ENCODE peak calls at places on chromosomes 6 and 20, in seven cellular contexts. V is lower lobe of right lung; G is cardiac muscle cell; X is AG04450; U is body of pancreas; O is astrocyte of the cerebellum; Y is naive thymus-derived CD4-positive, alpha-beta T cell. E is an unnamed sample.

GRCh38 chr6:156534594-156534993 is 242.6 kb upstream of the ARID1B start:
- DNase-seq in U (no peak), V (no peak), G (no peak), Y (no peak), O (no peak), X (no peak), E (no peak)

GRCh38 chr20:19253316-19253715 is 40.9 kb downstream of the SLC24A3 start:
- DNase-seq in G (no peak), O (no peak), U (no peak), V (no peak), X (no peak), Y (no peak), E (no peak)

GRCh38 chr20:50379049-50379990 is 130.9 kb upstream of the PTPN1 start:
- DNase-seq in G (no peak), Y (no peak), V (peak), O (peak), X (peak), U (peak), E (no peak)

GRCh38 chr6:36387440-36388303 is at the start of gene ETV7:
- DNase-seq in O (no peak), Y (peak), U (peak), V (peak), X (no peak), G (peak), E (no peak)

GRCh38 chr6:147978078-147978477 is 364.6 kb upstream of the SASH1 start:
- DNase-seq in O (no peak), X (no peak), Y (no peak), U (no peak), G (peak), V (no peak), E (no peak)

GRCh38 chr20:17210983-17211382 is 15.9 kb upstream of the PCSK2 start:
- DNase-seq in G (no peak), V (no peak), O (no peak), X (no peak), Y (no peak), U (no peak), E (peak)

GRCh38 chr6:37432590-37432915 is 468 bp upstream of the CMTR1 start:
- DNase-seq in G (no peak), U (no peak), V (no peak), X (no peak), Y (no peak), O (no peak), E (no peak)

GRCh38 chr6:168050861-168051586 is 28.0 kb downstream of the FRMD1 start:
- DNase-seq in O (no peak), X (no peak), U (no peak), Y (no peak), V (peak), G (no peak), E (no peak)

GRCh38 chr20:63940472-63941266 is 15.5 kb downstream of the UCKL1 start:
- DNase-seq in X (no peak), U (no peak), V (peak), G (no peak), O (no peak), Y (peak), E (no peak)

GRCh38 chr6:34696189-34696738 is 303 bp downstream of the ILRUN start:
- DNase-seq in G (peak), V (peak), O (no peak), U (no peak), Y (no peak), X (no peak), E (no peak)

GRCh38 chr6:160048471-160048870 is 73.1 kb upstream of the SLC22A1 start:
- DNase-seq in O (no peak), X (no peak), Y (no peak), G (no peak), V (no peak), U (no peak), E (no peak)

GRCh38 chr6:10947966-10948365 is 61.1 kb downstream of the SYCP2L start:
- DNase-seq in X (no peak), Y (no peak), O (no peak), G (no peak), V (no peak), U (no peak), E (no peak)

GRCh38 chr6:168216741-168217140 is 102.8 kb downstream of the DACT2 start:
- DNase-seq in V (no peak), U (no peak), O (peak), G (no peak), Y (no peak), X (no peak), E (no peak)

GRCh38 chr20:46893877-46894578 is 615 bp upstream of the EYA2 start:
- DNase-seq in X (no peak), V (no peak), G (no peak), O (no peak), Y (no peak), U (no peak), E (no peak)
- H3K4me3 ChIP-seq in X (peak), V (no peak), G (peak), O (no peak), Y (no peak), U (no peak), E (no peak)

GRCh38 chr6:39313526-39314272 is 520 bp downstream of the KCNK17 start:
- DNase-seq in U (no peak), G (peak), V (peak), Y (no peak), O (no peak), X (no peak), E (no peak)

GRCh38 chr6:39309942-39310531 is 4.2 kb downstream of the KCNK17 start:
- DNase-seq in V (peak), U (peak), Y (peak), G (peak), X (peak), O (peak), E (no peak)

GRCh38 chr6:39307462-39307861 is 6.8 kb downstream of the KCNK17 start:
- DNase-seq in Y (no peak), X (no peak), V (no peak), U (no peak), O (no peak), G (no peak), E (no peak)

GRCh38 chr6:39312912-39313525 is 1.2 kb downstream of the KCNK17 start:
- DNase-seq in U (no peak), V (no peak), O (no peak), X (no peak), Y (no peak), G (no peak), E (no peak)

GRCh38 chr6:39310542-39310941 is 3.7 kb downstream of the KCNK17 start:
- DNase-seq in O (no peak), U (no peak), Y (no peak), X (no peak), V (no peak), G (no peak), E (no peak)
- H3K4me3 ChIP-seq in O (no peak), U (no peak), Y (no peak), X (no peak), V (no peak), G (no peak), E (no peak)

DNA sequence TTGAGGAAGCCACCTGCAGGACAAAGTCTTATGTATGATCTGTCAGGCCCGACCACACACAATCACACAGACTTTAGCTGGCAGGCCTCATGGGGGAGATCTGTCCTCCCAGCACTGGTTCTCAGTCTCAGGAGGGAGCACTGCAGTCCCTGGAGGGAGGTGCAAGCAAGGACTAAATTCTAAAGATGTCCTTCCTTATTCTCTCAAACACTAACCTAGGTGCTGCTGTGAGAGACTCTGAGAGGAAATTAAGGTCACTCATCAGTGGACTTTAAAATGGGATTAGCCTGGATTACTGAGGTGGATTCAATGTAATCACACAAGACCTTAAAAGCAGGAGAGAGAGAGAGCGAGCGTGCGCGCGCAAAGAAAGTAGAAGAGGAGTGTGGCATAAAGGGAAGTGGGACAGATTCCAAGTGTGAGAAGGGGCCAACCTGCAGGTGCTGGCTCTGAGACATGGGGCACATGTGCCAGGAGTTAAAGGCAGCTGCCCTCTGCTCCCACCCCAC is 14.3 kb downstream of the GLO1 start:
- DNase-seq in U (no peak), X (no peak), V (no peak), Y (no peak), G (no peak), O (no peak), E (no peak)
- H3K4me3 ChIP-seq in U (no peak), X (no peak), V (no peak), Y (no peak), G (no peak), O (no peak), E (no peak)

GRCh38 chr6:80520195-80520594 is 413.7 kb downstream of the BCKDHB start:
- DNase-seq in U (no peak), V (no peak), G (no peak), Y (no peak), X (peak), O (peak), E (no peak)

GRCh38 chr6:80523029-80523428 is 416.6 kb downstream of the BCKDHB start:
- DNase-seq in O (peak), G (no peak), Y (no peak), V (no peak), U (no peak), X (no peak), E (no peak)

GRCh38 chr6:80522556-80522955 is 416.1 kb downstream of the BCKDHB start:
- DNase-seq in X (no peak), U (no peak), G (no peak), Y (no peak), V (no peak), O (no peak), E (no peak)

GRCh38 chr6:80527552-80528052 is 421.1 kb downstream of the BCKDHB start:
- DNase-seq in O (no peak), U (no peak), X (no peak), Y (no peak), G (no peak), V (no peak), E (no peak)

DNA sequence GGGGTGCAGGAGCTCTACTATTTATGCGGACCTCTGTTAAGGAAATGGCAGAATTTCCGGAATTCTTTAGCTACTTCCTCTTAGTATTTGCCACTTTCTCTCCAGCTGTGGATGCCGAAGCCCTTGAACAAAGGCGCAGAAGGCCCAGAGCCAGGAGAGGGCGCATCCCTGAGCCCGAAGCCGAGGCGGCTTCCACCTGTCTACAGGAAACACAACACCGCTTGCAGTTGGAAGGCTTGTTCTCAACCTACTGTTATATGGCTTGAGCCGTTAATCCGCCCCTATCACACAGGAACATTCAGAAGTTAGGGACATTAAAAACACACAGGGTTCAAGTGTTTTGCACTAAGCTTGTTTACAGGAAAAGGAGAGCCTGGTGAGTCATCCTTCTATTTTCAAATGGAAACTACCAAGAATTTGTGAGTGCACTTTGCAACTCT is 417.1 kb downstream of the BCKDHB start:
- DNase-seq in G (peak), Y (no peak), U (no peak), X (no peak), O (no peak), V (peak), E (no peak)
- H3K4me3 ChIP-seq in G (no peak), Y (no peak), U (no peak), X (no peak), O (no peak), V (no peak), E (no peak)

GRCh38 chr6:31825553-31825952 is 2.0 kb upstream of the HSPA1B start:
- DNase-seq in V (no peak), X (no peak), G (no peak), U (no peak), O (no peak), Y (no peak), E (no peak)

GRCh38 chr6:31820051-31820389 is 4.7 kb downstream of the HSPA1A start:
- DNase-seq in G (no peak), O (no peak), X (no peak), V (no peak), U (no peak), Y (no peak), E (no peak)

GRCh38 chr6:31821301-31822037 is 6.1 kb upstream of the HSPA1B start:
- DNase-seq in O (no peak), V (peak), Y (no peak), X (no peak), U (peak), G (peak), E (no peak)

GRCh38 chr6:31826793-31827285 is 699 bp upstream of the HSPA1B start:
- DNase-seq in U (peak), O (peak), V (peak), G (peak), X (no peak), Y (no peak), E (no peak)

DNA sequence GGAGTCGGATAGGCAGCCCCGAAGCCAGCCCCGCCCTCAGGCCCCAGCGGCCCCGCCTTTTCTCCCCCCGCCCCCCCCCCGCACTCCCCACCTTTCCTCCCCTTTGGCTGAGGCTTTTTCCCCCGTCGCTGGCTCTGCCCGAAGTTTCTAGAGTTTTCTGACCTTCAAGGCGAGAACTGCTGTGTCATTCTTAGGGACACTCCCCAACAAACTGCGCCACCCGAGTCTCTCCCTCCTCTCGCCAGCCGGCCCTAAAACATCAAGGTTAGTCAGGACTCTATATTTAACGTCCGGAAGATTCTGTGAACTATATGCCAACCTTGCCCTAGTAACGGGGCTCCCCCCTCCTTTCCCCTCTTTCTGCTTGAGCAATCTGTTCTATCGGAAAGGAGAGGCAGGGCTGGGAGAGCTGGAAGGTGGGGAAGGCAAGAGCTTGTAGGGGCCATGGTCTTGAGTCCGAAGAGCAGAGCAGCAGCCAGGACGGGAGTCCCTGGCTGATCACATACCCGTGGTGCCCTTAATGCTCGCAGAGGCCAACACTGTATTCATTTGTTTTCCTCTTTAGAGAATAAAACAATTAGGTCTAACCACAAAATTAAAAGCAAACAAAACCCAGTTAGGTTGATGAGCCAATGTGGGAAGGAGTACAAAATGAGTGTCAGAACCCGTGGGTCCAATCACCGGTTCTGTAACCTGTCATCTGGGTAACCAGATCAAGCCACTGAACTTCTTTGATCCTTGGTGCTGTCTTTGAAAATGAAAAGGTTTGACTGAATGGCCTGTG is 5.3 kb upstream of the HSPA1B start:
- DNase-seq in O (no peak), G (peak), X (no peak), U (peak), Y (peak), V (peak), E (no peak)
- H3K4me3 ChIP-seq in O (peak), G (peak), X (peak), U (no peak), Y (peak), V (peak), E (peak)

DNA sequence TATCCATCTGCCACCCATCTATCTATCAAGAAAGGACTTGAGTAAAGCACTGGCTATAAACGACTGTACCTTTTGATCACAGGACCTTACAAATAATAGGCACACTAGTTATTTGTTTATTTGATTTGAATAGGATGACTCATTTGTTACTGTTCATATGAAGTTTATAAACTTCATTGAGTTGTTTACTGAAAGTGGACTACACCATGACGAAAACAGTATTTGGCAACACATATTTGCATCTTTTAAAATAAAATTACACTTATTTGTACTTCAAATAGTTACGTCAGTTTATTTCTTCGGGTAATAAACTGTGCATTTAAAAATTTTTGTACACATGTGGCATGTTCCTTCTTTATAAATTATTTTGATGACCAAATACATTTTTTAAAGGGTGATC is 133.0 kb downstream of the OGFRL1 start:
- DNase-seq in G (no peak), X (no peak), O (no peak), Y (no peak), V (no peak), U (no peak), E (no peak)
- H3K4me3 ChIP-seq in G (no peak), X (no peak), O (no peak), Y (no peak), V (no peak), U (no peak), E (no peak)

DNA sequence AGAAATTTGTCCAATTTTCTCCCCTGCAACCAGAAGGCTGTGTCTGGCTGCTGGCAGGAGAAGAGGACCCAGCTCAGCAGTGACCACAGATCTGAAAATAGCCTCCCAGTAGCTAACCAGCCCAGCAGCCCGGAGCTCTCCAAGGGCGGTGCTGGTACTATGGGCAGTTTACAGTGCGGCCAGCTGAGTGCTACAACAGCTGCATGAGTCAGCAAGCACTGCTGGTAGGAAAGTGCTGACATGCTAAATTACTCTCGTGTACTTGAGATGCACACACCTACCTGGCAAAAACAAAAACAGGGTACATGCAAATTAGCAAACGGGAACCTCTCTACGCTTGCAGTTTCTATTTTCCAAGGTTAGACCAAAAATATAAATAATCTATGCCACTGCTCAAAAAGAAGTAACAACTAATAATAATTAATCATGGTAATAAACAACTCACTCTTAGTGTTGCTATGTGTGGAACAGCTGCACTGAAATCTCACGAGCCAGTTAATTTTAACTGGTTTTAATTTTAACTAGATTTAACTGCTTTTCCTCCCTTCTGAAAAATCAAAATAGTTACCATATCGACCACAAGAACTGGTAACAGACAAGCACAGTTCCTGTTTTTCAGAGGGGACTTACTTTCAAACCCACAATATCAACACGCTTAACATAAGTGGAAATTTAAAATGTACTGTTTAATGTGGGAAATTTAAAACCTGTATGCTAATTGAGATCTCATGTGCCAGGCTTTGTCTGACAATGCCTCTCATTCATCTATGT is 10.8 kb downstream of the BACH2 start:
- DNase-seq in G (peak), O (peak), V (peak), X (peak), Y (peak), U (peak), E (peak)
- H3K4me3 ChIP-seq in G (no peak), O (peak), V (peak), X (peak), Y (peak), U (no peak), E (no peak)

GRCh38 chr6:43183441-43183840 is 1.4 kb downstream of the CUL9 start:
- DNase-seq in X (no peak), U (no peak), Y (no peak), O (no peak), V (no peak), G (no peak), E (no peak)

GRCh38 chr6:43181942-43182860 is at the start of gene CUL9:
- DNase-seq in Y (peak), U (peak), V (peak), O (no peak), X (no peak), G (peak), E (no peak)

GRCh38 chr6:43180985-43181384 is 1.0 kb upstream of the CUL9 start:
- DNase-seq in V (no peak), U (no peak), X (no peak), Y (no peak), O (no peak), G (no peak), E (no peak)

GRCh38 chr6:43180058-43180457 is 1.9 kb upstream of the CUL9 start:
- DNase-seq in V (no peak), O (no peak), G (no peak), X (no peak), Y (no peak), U (no peak), E (no peak)

GRCh38 chr6:43181621-43181941 is 415 bp upstream of the CUL9 start:
- DNase-seq in X (no peak), Y (no peak), V (no peak), O (no peak), U (no peak), G (no peak), E (no peak)
- H3K4me3 ChIP-seq in X (peak), Y (peak), V (peak), O (peak), U (peak), G (peak), E (peak)

E was measured in kidney epithelial cell.